ENCODE peak calls at places on chromosomes 12 and 14, in five cellular contexts. D is epithelial cell of esophagus, R is NB4, B is testis, F is astrocyte of the cerebellum. A is an unnamed sample.
A peak's percentile ranks its signal among the peaks of the same experiment; 100 is the strongest.

GRCh38 chr12:98719515-98720504 is 74.7 kb downstream of the APAF1 start:
- DNase-seq in R (no peak), F (no peak), B (no peak), D (no peak), A (no peak)

GRCh38 chr14:38254565-38255407 is 1.1 kb downstream of the CLEC14A start:
- DNase-seq in B (no peak), F (no peak), D (no peak), R (no peak), A (peak; percentile 15)

GRCh38 chr14:37063467-37064240 is 108.8 kb downstream of the SLC25A21 start:
- DNase-seq in R (peak; percentile 13), B (no peak), D (peak; percentile 44), F (no peak), A (no peak)

GRCh38 chr12:116012757-116013156 is 264.7 kb downstream of the MED13L start:
- DNase-seq in R (no peak), F (no peak), B (no peak), D (no peak), A (no peak)

GRCh38 chr14:67240168-67240932 is 885 bp upstream of the PALS1 start:
- DNase-seq in F (no peak), R (peak; percentile 50), B (peak; percentile 73), D (peak; percentile 53), A (peak; percentile 36)

GRCh38 chr12:117192057-117192456 is 1.8 kb upstream of the FBXO21 start:
- DNase-seq in F (no peak), B (peak; percentile 35), R (peak; percentile 28), D (peak; percentile 3), A (no peak)

GRCh38 chr12:52748578-52748977 is 28.6 kb downstream of the KRT76 start:
- DNase-seq in R (no peak), B (no peak), D (no peak), F (no peak), A (no peak)

GRCh38 chr14:94679941-94680340 is 67.8 kb downstream of the SERPINA3 start:
- DNase-seq in F (no peak), R (no peak), B (peak; percentile 13), D (no peak), A (no peak)

DNA sequence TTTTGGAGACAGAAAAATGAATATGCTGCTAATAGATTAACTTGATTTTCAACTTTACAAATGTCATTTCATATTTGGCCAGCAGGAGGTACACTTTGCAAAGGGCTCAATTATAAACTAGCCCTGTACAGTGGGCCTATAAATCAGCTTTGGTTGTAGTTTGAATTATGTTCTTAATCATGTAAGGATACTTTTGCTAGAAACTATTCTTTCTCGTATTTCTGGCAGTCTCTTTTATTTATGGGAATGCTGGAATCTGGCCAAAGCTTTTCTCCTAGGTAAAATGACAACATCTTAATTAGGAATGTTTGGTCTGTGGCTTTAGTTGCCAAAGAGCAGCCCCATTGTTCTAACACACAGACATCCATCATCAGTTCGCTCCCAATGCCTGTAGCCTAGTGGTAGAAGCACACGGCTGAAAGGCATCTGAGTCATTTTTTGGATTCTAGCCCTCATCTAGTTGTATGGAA is 1322.3 kb upstream of the SEL1L start:
- DNase-seq in B (no peak), D (peak; percentile 81), F (peak; percentile 89), R (peak; percentile 40), A (peak; percentile 6)
- TF ChIP-seq CTCF in B (peak; percentile 20), D (peak; percentile 74), F (peak; percentile 56), R (peak; percentile 45), A (peak; percentile 18)

GRCh38 chr14:99862111-99862510 is 68.9 kb downstream of the EML1 start:
- DNase-seq in R (no peak), D (no peak), F (no peak), B (no peak), A (no peak)
- H3K4me3 ChIP-seq in R (no peak overlapping the region), D (no peak overlapping the region), F (no peak overlapping the region), B (no peak overlapping the region), A (no peak overlapping the region)

GRCh38 chr14:103905861-103906456 is 22.3 kb upstream of the TDRD9 start:
- DNase-seq in R (peak; percentile 28), D (no peak), B (no peak), F (no peak), A (no peak)
- TF ChIP-seq CTCF in R (peak; percentile 22), D (no peak), B (no peak), F (peak; percentile 33), A (no peak)

DNA sequence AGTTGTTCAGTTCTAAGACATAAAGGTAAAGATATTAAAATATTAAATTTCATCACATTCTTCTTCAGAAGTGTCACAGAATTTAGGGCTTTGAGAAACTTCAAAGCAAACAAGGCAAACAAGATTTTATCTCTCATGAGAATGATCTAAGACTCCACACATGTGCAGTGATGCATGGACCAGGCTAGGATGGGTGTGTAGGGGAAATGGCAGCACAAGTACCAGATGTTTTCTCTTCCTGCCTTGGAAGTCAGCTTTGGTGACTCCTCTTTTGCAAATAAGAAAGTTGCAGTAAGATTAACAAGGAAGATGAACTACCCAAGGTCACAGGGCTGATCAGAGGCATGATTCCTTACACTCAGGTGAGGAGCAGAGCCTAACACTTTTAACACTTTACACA is 163.8 kb upstream of the LMNTD1 start:
- DNase-seq in B (no peak), R (no peak), D (peak; percentile 2), F (no peak), A (peak; percentile 44)
- H3K4me3 ChIP-seq in B (no peak overlapping the region), R (no peak overlapping the region), D (no peak overlapping the region), F (no peak overlapping the region), A (no peak overlapping the region)

GRCh38 chr12:16453319-16453718 is 105.9 kb downstream of the MGST1 start:
- DNase-seq in B (no peak), R (no peak), F (no peak), D (no peak), A (no peak)

GRCh38 chr12:16454481-16454880 is 107.0 kb downstream of the MGST1 start:
- DNase-seq in B (no peak), R (no peak), F (no peak), D (peak; percentile 42), A (peak; percentile 8)

GRCh38 chr12:16449459-16449858 is 102.0 kb downstream of the MGST1 start:
- DNase-seq in R (no peak), B (no peak), D (no peak), F (no peak), A (no peak)
- TF ChIP-seq CTCF in R (no peak), B (no peak), D (no peak), F (no peak), A (no peak)

A was measured in AG10803.